ENCODE peak calls at places on chromosomes 3 and 15, in nine cellular contexts. X, G, Q, R, U, O, M, N and Z are unnamed samples.

GRCh38 chr3:153111056-153111455 is 51.0 kb upstream of the RAP2B start:
- DNase-seq in N (no peak), G (peak), R (no peak), M (no peak), Q (no peak), X (no peak), U (no peak), O (no peak), Z (no peak)

GRCh38 chr15:43268111-43269105 is 1.7 kb upstream of the TGM5 start:
- DNase-seq in M (no peak), O (no peak), G (peak), R (peak), X (no peak), Q (peak), U (no peak), N (peak), Z (no peak)

GRCh38 chr15:81288616-81289015 is 35.3 kb downstream of the STARD5 start:
- DNase-seq in O (no peak), N (no peak), X (no peak), R (no peak), G (no peak), U (no peak), Q (no peak), M (no peak), Z (no peak)

GRCh38 chr3:119237299-119237698 is 3.4 kb downstream of the B4GALT4 start:
- DNase-seq in N (no peak), O (no peak), G (no peak), X (no peak), R (no peak), U (no peak), Q (no peak), M (peak), Z (no peak)

GRCh38 chr3:13141991-13142412 is 68.8 kb upstream of the IQSEC1 start:
- DNase-seq in O (no peak), G (peak), M (peak), X (peak), N (peak), R (no peak), Q (peak), U (peak), Z (no peak)

GRCh38 chr3:49471856-49472495 is 1.9 kb downstream of the DAG1 start:
- DNase-seq in X (no peak), Q (no peak), G (no peak), M (no peak), N (no peak), U (no peak), R (no peak), O (no peak), Z (no peak)

GRCh38 chr3:134640872-134641470 is 9.9 kb downstream of the KY start:
- DNase-seq in Q (no peak), M (no peak), X (no peak), N (peak), U (peak), O (no peak), G (peak), R (peak), Z (peak)

GRCh38 chr15:98686983-98687382 is 38.6 kb downstream of the IGF1R start:
- DNase-seq in X (no peak), R (no peak), O (no peak), G (no peak), N (no peak), M (no peak), Q (no peak), U (no peak), Z (no peak)

GRCh38 chr3:185825379-185825638 is 467 bp upstream of the IGF2BP2 start:
- DNase-seq in R (no peak), X (no peak), Q (no peak), G (no peak), M (no peak), U (no peak), N (no peak), O (no peak), Z (peak)

GRCh38 chr15:70478251-70478990 is 284.9 kb downstream of the UACA start:
- DNase-seq in O (no peak), N (no peak), Q (peak), G (no peak), U (no peak), R (no peak), M (no peak), X (peak), Z (peak)

GRCh38 chr3:143526016-143526540 is 322.2 kb downstream of the SLC9A9 start:
- DNase-seq in O (no peak), Q (no peak), N (no peak), U (peak), M (no peak), X (no peak), R (no peak), G (no peak), Z (no peak)

GRCh38 chr3:14523792-14524191 is 16.4 kb downstream of the GRIP2 start:
- DNase-seq in R (no peak), O (no peak), U (peak), M (no peak), Q (no peak), X (no peak), N (peak), G (no peak), Z (no peak)

GRCh38 chr3:196321162-196321561 is 3.1 kb upstream of the DYNLT2B start:
- DNase-seq in O (no peak), X (no peak), U (no peak), M (no peak), N (no peak), Q (no peak), G (no peak), R (no peak), Z (no peak)

GRCh38 chr3:42659451-42660130 is 6.1 kb downstream of the ZBTB47 start:
- DNase-seq in Q (no peak), U (no peak), R (no peak), X (no peak), O (no peak), M (no peak), N (no peak), G (no peak), Z (no peak)

GRCh38 chr15:29102911-29103824 is 166.5 kb downstream of the NSMCE3 start:
- DNase-seq in M (no peak), R (no peak), U (no peak), N (peak), X (no peak), Q (no peak), G (peak), O (no peak), Z (no peak)

GRCh38 chr3:179330438-179330837 is 7.6 kb downstream of the ZNF639 start:
- DNase-seq in R (no peak), U (peak), G (no peak), M (no peak), O (no peak), X (no peak), N (no peak), Q (no peak), Z (no peak)

GRCh38 chr15:45180201-45180600 is 7.6 kb downstream of the SHF start:
- DNase-seq in N (no peak), X (no peak), U (no peak), Q (no peak), R (no peak), G (no peak), M (peak), O (no peak), Z (no peak)

GRCh38 chr3:42725454-42725853 is 22.9 kb upstream of the HHATL start:
- DNase-seq in U (no peak), N (no peak), M (no peak), R (no peak), X (no peak), O (no peak), Q (no peak), G (no peak), Z (no peak)

GRCh38 chr15:89442671-89443307 is 53.6 kb downstream of the RHCG start:
- DNase-seq in X (no peak), M (no peak), N (peak), O (no peak), G (peak), U (peak), Q (peak), R (peak), Z (peak)

GRCh38 chr15:61275901-61276300 is 46.8 kb upstream of the RORA start:
- DNase-seq in R (no peak), G (no peak), Q (no peak), N (no peak), M (no peak), O (no peak), X (no peak), U (no peak), Z (no peak)

GRCh38 chr3:146542179-146542578 is 2.2 kb downstream of the PLSCR1 start:
- DNase-seq in M (peak), R (no peak), N (no peak), G (no peak), Q (no peak), O (no peak), X (no peak), U (peak), Z (no peak)

GRCh38 chr3:195114786-195115597 is 156.0 kb downstream of the XXYLT1 start:
- DNase-seq in M (no peak), G (no peak), U (no peak), N (no peak), R (no peak), X (no peak), O (no peak), Q (no peak), Z (no peak)

GRCh38 chr3:47885168-47885567 is 82.2 kb downstream of the DHX30 start:
- DNase-seq in M (no peak), R (no peak), Q (no peak), O (no peak), X (no peak), U (no peak), N (no peak), G (no peak), Z (no peak)